ENCODE peak calls at places on chromosomes 2 and 18, in five cellular contexts. P is HCT116, B is K562, F is T47D, W is H1. Q is an unnamed sample.

GRCh38 chr2:223055140-223055539 is 3.1 kb downstream of the KCNE4 start:
- DNase-seq in P (no peak), B (peak), F (no peak), W (no peak), Q (no peak)

GRCh38 chr2:221495766-221496165 is 76.3 kb downstream of the EPHA4 start:
- DNase-seq in P (no peak), B (no peak), F (no peak), W (no peak), Q (no peak)

GRCh38 chr2:12397861-12398260 is 318.9 kb upstream of the TRIB2 start:
- DNase-seq in P (no peak), B (no peak), F (no peak), W (no peak), Q (no peak)

GRCh38 chr2:238320246-238320647 is at the start of gene TRAF3IP1:
- DNase-seq in P (peak), B (peak), F (peak), W (peak), Q (peak)

GRCh38 chr18:74834424-74835309 is 237.0 kb downstream of the ZNF407 start:
- DNase-seq in P (no peak), B (no peak), F (no peak), W (no peak), Q (no peak)

GRCh38 chr2:235106874-235107639 is 155.2 kb downstream of the SH3BP4 start:
- DNase-seq in P (peak), B (peak), F (peak), W (peak), Q (peak)

GRCh38 chr18:2971741-2972552 is 41.0 kb downstream of the LPIN2 start:
- DNase-seq in P (no peak), B (no peak), F (no peak), W (no peak), Q (no peak)

GRCh38 chr2:176130153-176130916 is 830 bp downstream of the HOXD8 start:
- DNase-seq in P (no peak), B (peak), F (no peak), W (no peak), Q (peak)

GRCh38 chr2:10434885-10435419 is 13.2 kb downstream of the ODC1 start:
- DNase-seq in P (peak), B (peak), F (peak), W (no peak), Q (peak)

GRCh38 chr2:203909192-203909945 is 27.2 kb upstream of the ICOS start:
- DNase-seq in P (peak), B (peak), F (peak), W (no peak), Q (peak)

GRCh38 chr2:218028189-218028495 is 25.3 kb upstream of the TNS1 start:
- DNase-seq in P (no peak), B (no peak), F (no peak), W (no peak), Q (no peak)

GRCh38 chr2:209579236-209579749 is 155.4 kb downstream of the MAP2 start:
- DNase-seq in P (no peak), B (no peak), F (no peak), W (no peak), Q (peak)

GRCh38 chr2:238116298-238117198 is 16.4 kb downstream of the ESPNL start:
- DNase-seq in P (no peak), B (no peak), F (no peak), W (no peak), Q (no peak)

GRCh38 chr18:8561123-8561905 is 47.9 kb upstream of the RAB12 start:
- DNase-seq in P (no peak), B (no peak), F (no peak), W (no peak), Q (no peak)
- TF ChIP-seq JUND in P (no peak), B (no peak), F (no peak), W (no peak), Q (no peak)

GRCh38 chr2:240586919-240587800 is 626 bp downstream of the CAPN10 start:
- DNase-seq in P (no peak), B (peak), F (peak), W (no peak), Q (peak)

GRCh38 chr2:240589850-240590525 is 3.5 kb downstream of the CAPN10 start:
- DNase-seq in P (no peak), B (no peak), F (no peak), W (no peak), Q (no peak)

GRCh38 chr2:240588006-240588655 is 1.6 kb downstream of the CAPN10 start:
- DNase-seq in P (no peak), B (no peak), F (no peak), W (no peak), Q (no peak)

GRCh38 chr2:240589381-240589780 is 2.8 kb downstream of the CAPN10 start:
- DNase-seq in P (no peak), B (no peak), F (no peak), W (no peak), Q (no peak)

GRCh38 chr2:240588669-240589068 is 2.1 kb downstream of the CAPN10 start:
- DNase-seq in P (no peak), B (no peak), F (no peak), W (no peak), Q (no peak)
- TF ChIP-seq JUND in P (no peak), B (no peak), F (no peak), W (no peak), Q (no peak)

GRCh38 chr2:33107690-33108482 is 161.1 kb downstream of the LTBP1 start:
- DNase-seq in P (no peak), B (no peak), F (no peak), W (no peak), Q (no peak)
- TF ChIP-seq JUND in P (no peak), B (no peak), F (no peak), W (no peak), Q (no peak)

DNA sequence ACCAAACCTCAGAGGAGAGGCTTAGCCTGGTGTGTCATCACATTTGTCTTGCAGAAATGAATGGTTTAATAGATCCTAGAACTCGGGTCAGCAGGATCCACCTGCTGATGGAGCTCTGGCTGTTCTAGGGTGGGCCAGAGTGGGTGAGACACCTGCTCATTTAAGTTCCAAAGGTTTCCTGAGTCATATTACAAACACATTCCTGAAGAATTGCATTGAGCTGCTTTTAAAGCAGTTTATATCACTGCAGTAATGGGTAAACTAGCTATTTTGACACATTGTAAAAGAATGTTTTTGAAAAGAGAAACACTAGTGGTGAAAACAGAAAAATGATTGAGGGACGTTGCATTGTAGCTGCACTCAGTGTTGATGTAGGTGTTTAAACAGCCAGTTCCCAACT is 175.3 kb upstream of the TCF4 start:
- DNase-seq in P (no peak), B (no peak), F (no peak), W (no peak), Q (no peak)
- TF ChIP-seq JUND in P (no peak), B (no peak), F (no peak), W (no peak), Q (no peak)

DNA sequence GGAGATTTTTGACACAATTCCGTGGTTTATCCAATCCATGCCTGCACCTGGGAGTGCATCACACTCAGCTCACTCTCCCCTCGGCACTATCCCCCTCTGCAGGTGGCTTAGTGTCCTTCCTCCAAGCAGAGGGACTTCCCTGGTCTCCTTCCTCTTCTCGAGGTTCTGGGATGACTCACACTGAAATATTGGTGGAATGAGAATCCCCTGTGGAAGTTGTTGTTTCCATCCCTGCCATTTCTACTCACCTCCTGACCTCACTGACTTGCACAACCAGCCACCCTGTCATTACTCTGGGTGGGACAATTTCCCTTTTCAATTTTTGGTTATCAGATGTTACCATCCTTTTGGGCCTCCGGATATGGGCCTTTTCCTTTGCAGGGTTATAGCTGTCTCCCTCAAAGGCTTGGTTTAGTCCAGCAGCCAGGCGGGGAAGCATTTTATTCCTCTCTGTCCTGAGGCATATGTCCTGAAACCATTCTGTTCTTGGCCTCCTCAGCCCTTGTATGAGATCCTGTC is 59.9 kb downstream of the PTPRM start:
- DNase-seq in P (no peak), B (no peak), F (no peak), W (no peak), Q (no peak)
- TF ChIP-seq JUND in P (no peak), B (no peak), F (no peak), W (no peak), Q (no peak)

DNA sequence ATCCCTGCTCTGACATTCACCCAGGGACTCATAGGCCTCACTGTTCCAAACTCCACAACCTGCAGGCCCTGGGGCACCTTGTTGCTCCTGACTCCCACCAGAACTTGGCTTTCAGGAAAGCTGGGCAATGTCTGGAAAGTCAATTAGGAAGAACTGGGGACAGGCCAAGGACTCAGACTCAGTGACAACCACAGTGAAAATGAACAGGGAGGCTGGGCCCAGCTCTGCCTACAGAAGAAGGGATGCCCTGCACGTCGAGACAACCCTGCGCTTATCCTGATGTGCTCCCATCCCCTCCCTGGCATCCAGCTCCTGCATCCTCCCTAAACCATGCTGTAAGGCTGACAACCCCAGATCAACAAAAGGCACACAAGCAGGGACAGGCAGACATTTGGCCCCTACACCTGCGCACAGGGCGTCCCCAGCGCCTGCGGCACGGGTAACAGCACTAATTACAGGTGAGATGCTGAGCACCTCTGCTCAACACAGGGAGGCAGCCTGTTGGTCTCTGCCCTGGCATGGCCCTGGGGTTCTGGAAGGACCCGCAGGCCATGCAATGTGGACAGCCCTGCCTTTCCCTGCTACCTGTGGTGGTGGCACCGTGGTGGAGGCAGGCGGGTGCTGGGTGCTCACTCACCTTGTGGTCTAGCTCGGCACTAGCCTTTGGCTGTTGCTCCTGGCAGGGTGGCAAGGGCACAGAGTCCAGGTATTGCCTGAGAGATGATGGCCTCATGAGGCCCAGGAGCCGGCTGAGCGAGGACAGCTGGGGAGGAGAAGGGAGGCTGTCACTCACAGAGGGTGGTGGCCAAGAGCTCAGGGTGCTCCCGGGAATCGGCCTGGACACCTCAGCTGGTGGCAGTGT is 23.6 kb upstream of the SEMA4C start:
- DNase-seq in P (no peak), B (no peak), F (no peak), W (no peak), Q (peak)
- TF ChIP-seq JUND in P (no peak), B (no peak), F (no peak), W (no peak), Q (no peak)